ENCODE peak calls at places on chromosomes 3 and 15, in six cellular contexts. P, O, S, V, Y and M are unnamed samples. For H3K9me3, the result is how much of the 10 kb centered on the place peaks cover.

GRCh38 chr15:45448066-45448510 is 69.7 kb upstream of the GATM start:
- ATAC-seq in P (peak), O (peak), S (peak), V (no peak), Y (peak), M (no peak)

GRCh38 chr3:185924375-185924774 is 13.4 kb downstream of the TRA2B start:
- ATAC-seq in P (no peak), O (no peak), S (no peak), V (no peak), Y (no peak), M (no peak)

GRCh38 chr3:113847664-113848461 is 9.3 kb downstream of the GRAMD1C start:
- ATAC-seq in P (no peak), O (no peak), S (no peak), V (no peak), Y (no peak), M (no peak)

GRCh38 chr3:2458816-2459215 is 360.1 kb downstream of the CNTN4 start:
- ATAC-seq in P (no peak), O (no peak), S (no peak), V (no peak), Y (no peak), M (no peak)

GRCh38 chr15:57873564-57874209 is 167.2 kb downstream of the POLR2M start:
- ATAC-seq in P (no peak), O (no peak), S (no peak), V (no peak), Y (no peak), M (no peak)

GRCh38 chr3:125115640-125116039 is 59.8 kb upstream of the HEG1 start:
- ATAC-seq in P (peak), O (no peak), S (no peak), V (no peak), Y (peak), M (no peak)

GRCh38 chr15:85457392-85457968 is 77.1 kb downstream of the AKAP13 start:
- ATAC-seq in P (peak), O (peak), S (no peak), V (no peak), Y (no peak), M (peak)

GRCh38 chr3:156792536-156792935 is 33.6 kb upstream of the LEKR1 start:
- ATAC-seq in P (no peak), O (no peak), S (no peak), V (no peak), Y (no peak), M (no peak)

GRCh38 chr15:38461089-38461833 is 7.3 kb downstream of the FAM98B start:
- ATAC-seq in P (no peak), O (peak), S (no peak), V (peak), Y (no peak), M (no peak)

GRCh38 chr3:131072845-131073244 is 46.2 kb downstream of the NEK11 start:
- ATAC-seq in P (no peak), O (no peak), S (no peak), V (peak), Y (no peak), M (peak)

GRCh38 chr15:88274534-88275460 is 18.3 kb upstream of the NTRK3 start:
- ATAC-seq in P (peak), O (peak), S (peak), V (peak), Y (peak), M (no peak)

GRCh38 chr15:52789601-52790165 is 453 bp downstream of the ONECUT1 start:
- ATAC-seq in P (no peak), O (peak), S (peak), V (no peak), Y (peak), M (no peak)

GRCh38 chr15:60761505-60761845 is 282.5 kb upstream of the ICE2 start:
- ATAC-seq in P (no peak), O (no peak), S (no peak), V (no peak), Y (no peak), M (no peak)

GRCh38 chr15:25863067-25863967 is at the start of gene ATP10A:
- ATAC-seq in P (peak), O (no peak), S (peak), V (no peak), Y (no peak), M (peak)

GRCh38 chr3:42846682-42847522 is 28.8 kb downstream of the CYP8B1 start:
- ATAC-seq in P (peak), O (peak), S (no peak), V (peak), Y (peak), M (no peak)

GRCh38 chr15:91882858-91883586 is 29.5 kb downstream of the SLCO3A1 start:
- ATAC-seq in P (no peak), O (no peak), S (no peak), V (no peak), Y (no peak), M (peak)

DNA sequence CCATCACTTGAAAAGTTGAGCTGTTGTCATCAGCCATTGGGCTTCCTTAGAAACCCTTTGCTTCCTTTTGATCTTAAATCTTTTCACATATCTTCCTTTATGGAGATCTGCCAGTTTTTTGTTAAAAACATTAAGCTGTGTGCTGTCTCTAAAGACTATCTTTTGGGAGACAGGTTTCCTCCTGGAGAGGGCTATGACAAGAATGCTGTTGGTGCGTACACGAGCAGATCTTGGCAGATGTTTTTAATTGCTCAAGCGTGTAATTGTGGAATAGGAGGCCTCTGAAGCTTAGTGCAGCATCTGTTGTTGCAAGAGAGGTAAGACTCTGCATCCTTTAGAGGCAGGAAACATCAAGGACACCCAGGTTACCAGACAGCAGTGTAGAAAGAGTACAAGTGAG is 56.8 kb downstream of the PHLDB2 start:
- ATAC-seq in P (no peak), O (no peak), S (no peak), V (no peak), Y (no peak), M (peak)
- TF ChIP-seq EP300 in P (no peak), O (no peak), S (no peak), V (no peak), Y (no peak), M (no peak)

GRCh38 chr3:16668776-16669545 is 63.7 kb upstream of the DAZL start:
- ATAC-seq in P (no peak), O (no peak), S (no peak), V (no peak), Y (no peak), M (no peak)

GRCh38 chr3:16673530-16673929 is 68.3 kb upstream of the DAZL start:
- ATAC-seq in P (no peak), O (no peak), S (no peak), V (no peak), Y (no peak), M (no peak)

GRCh38 chr3:16670191-16670590 is 65.0 kb upstream of the DAZL start:
- ATAC-seq in P (no peak), O (no peak), S (no peak), V (no peak), Y (no peak), M (no peak)

GRCh38 chr3:16667633-16668032 is 62.4 kb upstream of the DAZL start:
- ATAC-seq in P (no peak), O (no peak), S (no peak), V (no peak), Y (no peak), M (no peak)

GRCh38 chr3:16671690-16672089 is 66.5 kb upstream of the DAZL start:
- ATAC-seq in P (no peak), O (no peak), S (no peak), V (no peak), Y (no peak), M (no peak)
- H3K9me3 ChIP-seq in P (under half), O (under half), S (under half), V (under half), Y (under half), M (under half)

GRCh38 chr15:37181339-37181738 is 81.0 kb upstream of the MEIS2 start:
- ATAC-seq in P (no peak), O (no peak), S (no peak), V (no peak), Y (no peak), M (no peak)
- H3K27ac ChIP-seq in P (no peak), O (no peak), S (no peak), V (no peak), Y (no peak), M (no peak)

DNA sequence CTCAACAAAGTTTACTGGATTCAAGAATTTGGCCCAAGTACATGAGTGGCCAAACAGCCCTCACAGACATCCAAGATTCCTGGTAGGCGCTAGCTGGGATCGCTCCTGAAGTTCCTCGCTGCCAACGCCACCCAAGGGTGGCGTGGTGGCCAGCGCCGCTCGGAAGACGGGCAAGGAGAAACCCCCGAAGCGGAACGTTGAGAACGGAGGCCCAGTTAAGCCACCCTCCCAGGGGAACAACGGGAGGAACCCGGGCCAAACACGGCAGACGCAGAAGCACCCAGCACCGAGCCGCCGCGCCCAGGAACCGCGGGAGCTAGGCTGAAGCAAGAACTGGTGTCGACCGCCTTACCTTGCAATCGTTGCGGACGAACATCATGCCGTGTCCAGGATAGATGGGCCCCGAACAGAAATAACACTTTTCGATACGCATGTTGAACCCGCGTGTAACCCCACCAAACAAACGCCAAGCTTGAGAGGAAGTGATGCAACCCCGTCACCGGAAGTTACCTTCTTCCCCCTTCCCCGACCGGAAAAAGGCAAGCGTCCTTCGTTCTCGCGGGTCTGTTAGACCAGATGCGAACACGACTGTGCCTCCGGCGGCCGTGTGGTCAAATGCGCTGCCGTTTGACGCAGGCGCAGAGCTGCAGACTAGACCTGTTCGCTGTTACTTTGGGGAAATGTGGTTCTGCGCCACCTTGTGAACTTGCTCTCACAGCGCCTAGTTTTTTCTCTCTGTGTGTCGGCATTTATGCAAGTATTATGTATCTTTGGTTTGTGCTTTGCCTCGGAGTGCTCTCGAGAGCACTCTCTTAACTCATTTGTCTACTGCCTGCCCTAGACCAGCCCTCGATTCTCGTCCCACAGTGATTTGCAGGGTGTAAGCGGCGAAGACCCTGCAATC is at the start of gene RSL24D1:
- ATAC-seq in P (peak), O (peak), S (peak), V (peak), Y (peak), M (peak)
- TF ChIP-seq EP300 in P (no peak), O (peak), S (no peak), V (peak), Y (no peak), M (no peak)